ENCODE peak calls at places on chromosome 22, in four cellular contexts. One of them, this sample, is unnamed.

GRCh38 chr22:46072030-46072881 is 78.1 kb upstream of the PPARA start:
- DNase-seq in H1: peak
- DNase-seq in GM12891: no peak
- DNase-seq in K562: no peak
- DNase-seq in this sample: peak

GRCh38 chr22:37032535-37033460 is 13.3 kb downstream of the MPST start:
- DNase-seq in H1: peak
- DNase-seq in GM12891: no peak
- DNase-seq in K562: no peak
- DNase-seq in this sample: no peak

GRCh38 chr22:44289429-44290171 is 23.2 kb downstream of the SHISAL1 start:
- DNase-seq in H1: no peak
- DNase-seq in GM12891: no peak
- DNase-seq in K562: no peak
- DNase-seq in this sample: no peak

GRCh38 chr22:36103891-36104290 is 56.7 kb downstream of the APOL3 start:
- DNase-seq in H1: no peak
- DNase-seq in GM12891: no peak
- DNase-seq in K562: no peak
- DNase-seq in this sample: no peak

GRCh38 chr22:39686776-39687525 is 116.4 kb downstream of the CACNA1I start:
- DNase-seq in H1: no peak
- DNase-seq in GM12891: no peak
- DNase-seq in K562: no peak
- DNase-seq in this sample: no peak

GRCh38 chr22:43142881-43143562 is at the start of gene MCAT:
- DNase-seq in H1: peak
- DNase-seq in GM12891: peak
- DNase-seq in K562: peak
- DNase-seq in this sample: peak

GRCh38 chr22:37844904-37845334 is 785 bp upstream of the ANKRD54 start:
- DNase-seq in H1: no peak
- DNase-seq in GM12891: no peak
- DNase-seq in K562: no peak
- DNase-seq in this sample: no peak

GRCh38 chr22:48052621-48052890 is 1290.1 kb downstream of the TBC1D22A start:
- DNase-seq in H1: no peak
- DNase-seq in GM12891: no peak
- DNase-seq in K562: no peak
- DNase-seq in this sample: no peak

GRCh38 chr22:27405672-27406388 is 395.7 kb downstream of the MN1 start:
- DNase-seq in H1: peak
- DNase-seq in GM12891: peak
- DNase-seq in K562: peak
- DNase-seq in this sample: peak

GRCh38 chr22:27391092-27391770 is 410.3 kb downstream of the MN1 start:
- DNase-seq in H1: no peak
- DNase-seq in GM12891: no peak
- DNase-seq in K562: no peak
- DNase-seq in this sample: no peak

GRCh38 chr22:27975381-27976013 is 56.4 kb upstream of the PITPNB start:
- DNase-seq in H1: no peak
- DNase-seq in GM12891: no peak
- DNase-seq in K562: no peak
- DNase-seq in this sample: no peak

GRCh38 chr22:19951351-19951750 is 9.7 kb upstream of the TXNRD2 start:
- DNase-seq in H1: no peak
- DNase-seq in GM12891: no peak
- DNase-seq in K562: peak
- DNase-seq in this sample: no peak
- TF ChIP-seq POLR2AphosphoS5 in H1: no peak
- TF ChIP-seq POLR2AphosphoS5 in GM12891: no peak
- TF ChIP-seq POLR2AphosphoS5 in K562: no peak
- TF ChIP-seq POLR2AphosphoS5 in this sample: no peak

DNA sequence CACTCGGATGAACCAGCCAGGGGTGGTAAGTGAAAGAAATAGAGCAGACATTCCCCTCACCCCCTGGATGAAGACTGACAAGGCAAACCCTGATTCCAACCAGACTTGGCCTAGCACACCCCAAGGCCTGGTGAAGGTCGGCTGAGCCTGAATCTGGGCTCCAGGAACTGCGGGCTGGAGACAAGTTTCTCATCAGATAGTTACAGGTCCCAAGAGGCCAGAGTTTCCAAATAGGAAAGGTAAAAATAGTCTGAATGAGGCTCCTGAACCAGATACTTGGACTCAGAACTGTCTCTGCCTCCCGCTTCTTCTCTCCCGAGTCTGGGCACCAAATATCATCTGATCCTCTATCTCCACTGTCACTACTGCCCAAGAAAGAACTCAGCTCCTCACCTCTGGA is 7.8 kb downstream of the ZMAT5 start:
- DNase-seq in H1: no peak
- DNase-seq in GM12891: no peak
- DNase-seq in K562: no peak
- DNase-seq in this sample: no peak
- TF ChIP-seq POLR2A in H1: no peak
- TF ChIP-seq POLR2A in GM12891: no peak
- TF ChIP-seq POLR2A in K562: no peak
- TF ChIP-seq POLR2A in this sample: no peak

GRCh38 chr22:30284172-30284571 is 5.1 kb downstream of the CASTOR1 start:
- DNase-seq in H1: no peak
- DNase-seq in GM12891: no peak
- DNase-seq in K562: peak
- DNase-seq in this sample: no peak

GRCh38 chr22:30286331-30286730 is 3.0 kb downstream of the CASTOR1 start:
- DNase-seq in H1: no peak
- DNase-seq in GM12891: no peak
- DNase-seq in K562: no peak
- DNase-seq in this sample: no peak

GRCh38 chr22:30285176-30285845 is 4.0 kb downstream of the CASTOR1 start:
- DNase-seq in H1: no peak
- DNase-seq in GM12891: no peak
- DNase-seq in K562: no peak
- DNase-seq in this sample: no peak

GRCh38 chr22:30286813-30287625 is 2.3 kb downstream of the CASTOR1 start:
- DNase-seq in H1: peak
- DNase-seq in GM12891: peak
- DNase-seq in K562: peak
- DNase-seq in this sample: peak

DNA sequence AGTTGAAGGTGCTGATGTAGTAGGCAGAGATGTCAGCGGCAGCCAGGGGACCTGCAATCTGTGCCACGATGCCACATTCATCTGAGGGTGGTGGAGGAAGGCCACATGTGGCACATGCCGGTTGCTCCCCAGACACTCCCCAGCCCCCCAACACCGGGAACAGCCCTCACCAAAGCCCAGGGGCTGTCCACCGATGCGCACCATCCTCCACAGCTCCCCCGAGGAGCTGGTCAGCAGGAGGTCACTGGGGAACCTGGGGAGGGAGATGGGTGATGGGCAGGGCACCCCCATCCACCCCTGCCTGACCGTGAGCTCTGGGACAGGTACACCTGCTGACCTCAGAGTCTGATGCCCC is 3.5 kb downstream of the CASTOR1 start:
- DNase-seq in H1: no peak
- DNase-seq in GM12891: no peak
- DNase-seq in K562: no peak
- DNase-seq in this sample: no peak
- TF ChIP-seq TAF1 in H1: no peak
- TF ChIP-seq TAF1 in GM12891: no peak
- TF ChIP-seq TAF1 in K562: no peak
- TF ChIP-seq TAF1 in this sample: no peak

DNA sequence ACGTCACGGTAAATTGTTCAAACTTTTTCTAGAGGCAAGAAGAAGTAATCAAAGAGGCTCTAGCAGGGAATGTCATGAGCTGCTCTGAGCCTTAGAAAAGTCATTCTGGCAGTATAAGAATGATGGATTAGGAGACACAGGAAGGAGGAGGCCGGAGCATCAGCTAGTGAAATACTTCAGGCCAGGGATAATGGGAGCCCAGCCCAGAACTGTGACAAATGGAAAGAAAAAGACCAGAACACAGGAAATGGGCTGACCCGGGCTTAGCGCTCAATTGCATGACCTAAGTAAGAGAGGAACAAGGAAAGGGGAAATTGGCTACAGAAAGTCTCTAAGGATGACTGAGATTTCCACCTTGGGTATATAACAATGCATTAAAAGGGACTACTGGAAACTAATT is 108.6 kb downstream of the LARGE1 start:
- DNase-seq in H1: no peak
- DNase-seq in GM12891: no peak
- DNase-seq in K562: no peak
- DNase-seq in this sample: no peak
- TF ChIP-seq POLR2AphosphoS5 in H1: no peak
- TF ChIP-seq POLR2AphosphoS5 in GM12891: no peak
- TF ChIP-seq POLR2AphosphoS5 in K562: no peak
- TF ChIP-seq POLR2AphosphoS5 in this sample: no peak

DNA sequence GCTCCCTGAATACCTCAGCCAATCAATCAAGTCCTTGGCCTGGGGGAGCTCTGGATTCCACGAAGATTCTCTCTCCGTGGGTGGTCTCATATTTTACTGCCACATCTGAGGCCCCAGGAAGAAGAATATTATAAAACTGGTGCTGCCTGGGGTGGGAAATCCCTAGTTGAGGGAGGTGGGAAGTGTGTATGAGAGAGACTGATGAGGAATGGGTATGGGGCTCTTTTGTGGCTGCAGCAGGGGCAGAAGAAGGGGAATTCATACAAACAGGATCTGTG is 71.5 kb downstream of the SYN3 start:
- DNase-seq in H1: no peak
- DNase-seq in GM12891: no peak
- DNase-seq in K562: no peak
- DNase-seq in this sample: no peak
- TF ChIP-seq POLR2A in H1: no peak
- TF ChIP-seq POLR2A in GM12891: no peak
- TF ChIP-seq POLR2A in K562: no peak
- TF ChIP-seq POLR2A in this sample: no peak

GRCh38 chr22:24037851-24038765 is 27.0 kb downstream of the CABIN1 start:
- DNase-seq in H1: no peak
- DNase-seq in GM12891: no peak
- DNase-seq in K562: no peak
- DNase-seq in this sample: no peak
- TF ChIP-seq TAF1 in H1: no peak
- TF ChIP-seq TAF1 in GM12891: no peak
- TF ChIP-seq TAF1 in K562: no peak
- TF ChIP-seq TAF1 in this sample: no peak

DNA sequence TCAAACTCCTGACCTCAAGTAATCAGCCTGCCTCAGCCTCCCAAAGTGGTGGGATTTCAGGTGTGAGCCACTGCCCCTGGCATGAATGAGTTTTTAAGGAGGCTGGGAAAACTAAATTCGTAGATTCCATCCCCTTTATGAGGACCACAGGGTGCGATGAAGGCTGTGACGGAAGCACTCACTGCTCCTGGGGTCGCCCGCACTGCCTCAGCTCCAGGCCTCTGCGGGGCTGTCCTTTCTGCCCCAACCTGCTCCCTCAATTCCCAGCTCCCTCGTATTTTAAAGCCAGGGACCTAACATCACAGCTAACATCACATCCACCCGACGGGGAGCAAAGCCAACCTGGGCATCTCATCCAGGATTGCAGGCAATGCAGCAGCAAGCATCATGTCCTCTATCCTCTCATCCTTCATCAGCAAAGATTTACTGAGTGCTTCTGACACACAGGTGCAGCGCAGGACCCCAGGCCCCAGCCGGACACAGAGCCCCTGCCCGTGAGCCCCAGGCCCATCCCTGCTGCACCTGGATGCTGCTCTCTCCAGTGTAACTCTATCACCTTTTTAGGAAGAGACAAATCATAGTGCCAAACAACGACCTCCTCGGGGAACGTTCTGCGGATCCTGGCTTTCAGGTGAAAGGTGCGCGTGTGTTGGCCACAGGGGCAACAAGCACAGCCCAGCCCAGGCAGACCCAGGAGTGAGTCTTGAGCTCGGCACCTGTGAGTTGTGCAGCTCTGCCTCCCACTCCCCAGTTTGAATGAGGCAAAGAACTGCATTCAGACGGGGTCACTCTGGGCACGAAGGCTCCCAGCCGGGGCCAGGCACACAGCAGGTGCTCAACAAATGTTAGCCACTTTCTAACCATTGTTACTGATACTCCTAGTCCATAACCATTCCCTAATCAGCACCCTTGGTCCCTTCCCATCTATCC is 134.3 kb downstream of the CRYBB2 start:
- DNase-seq in H1: no peak
- DNase-seq in GM12891: no peak
- DNase-seq in K562: no peak
- DNase-seq in this sample: no peak
- TF ChIP-seq POLR2AphosphoS5 in H1: no peak
- TF ChIP-seq POLR2AphosphoS5 in GM12891: no peak
- TF ChIP-seq POLR2AphosphoS5 in K562: no peak
- TF ChIP-seq POLR2AphosphoS5 in this sample: no peak

This sample was measured in GM12892.